ENCODE peak calls at places on chromosome 15, in six cellular contexts. K is left lung, Z is tibial artery, B is body of pancreas, Q is ascending aorta, C is spleen. D is an unnamed sample. For H3K4me1, the result is how much of the 10 kb centered on the place peaks cover.

GRCh38 chr15:89998141-89998661 is 2.9 kb upstream of the ZNF710 start:
- DNase-seq in K (no peak), Z (no peak), B (peak), Q (no peak), C (no peak), D (no peak)

GRCh38 chr15:31236184-31237041 is 90.2 kb upstream of the KLF13 start:
- DNase-seq in K (no peak), Z (peak), B (peak), Q (peak), C (peak), D (no peak)

GRCh38 chr15:26134812-26135211 is 271.7 kb upstream of the ATP10A start:
- DNase-seq in K (no peak), Z (no peak), B (no peak), Q (no peak), C (no peak), D (no peak)

GRCh38 chr15:34789326-34789725 is 6.0 kb downstream of the ACTC1 start:
- DNase-seq in K (no peak), Z (no peak), B (no peak), Q (no peak), C (no peak), D (no peak)

GRCh38 chr15:39919740-39920509 is at the start of gene GPR176:
- DNase-seq in K (peak), Z (peak), B (peak), Q (peak), C (peak), D (peak)

GRCh38 chr15:34609658-34610057 is 26.2 kb upstream of the GOLGA8B start:
- DNase-seq in K (no peak), Z (no peak), B (no peak), Q (no peak), C (no peak), D (no peak)

GRCh38 chr15:100891316-100892012 is 11.8 kb downstream of the ALDH1A3 start:
- DNase-seq in K (no peak), Z (no peak), B (no peak), Q (no peak), C (peak), D (no peak)

GRCh38 chr15:29911705-29912104 is 89.4 kb upstream of the TJP1 start:
- DNase-seq in K (no peak), Z (no peak), B (no peak), Q (no peak), C (no peak), D (no peak)

GRCh38 chr15:27844018-27844666 is 255.0 kb downstream of the OCA2 start:
- DNase-seq in K (no peak), Z (no peak), B (no peak), Q (no peak), C (no peak), D (no peak)

GRCh38 chr15:60255390-60255789 is 142.4 kb downstream of the ANXA2 start:
- DNase-seq in K (no peak), Z (no peak), B (no peak), Q (no peak), C (no peak), D (no peak)

GRCh38 chr15:26890451-26890850 is 23.6 kb downstream of the GABRA5 start:
- DNase-seq in K (no peak), Z (no peak), B (no peak), Q (no peak), C (no peak), D (no peak)

GRCh38 chr15:45921376-45921775 is 286.5 kb downstream of the SQOR start:
- DNase-seq in K (no peak), Z (no peak), B (peak), Q (no peak), C (no peak), D (no peak)

GRCh38 chr15:51093865-51094605 is 671 bp downstream of the TNFAIP8L3 start:
- DNase-seq in K (peak), Z (peak), B (peak), Q (no peak), C (peak), D (no peak)

GRCh38 chr15:94467034-94467433 is 235.7 kb downstream of the MCTP2 start:
- DNase-seq in K (no peak), Z (no peak), B (no peak), Q (no peak), C (no peak), D (no peak)

GRCh38 chr15:70121656-70122297 is 24.1 kb upstream of the TLE3 start:
- DNase-seq in K (no peak), Z (peak), B (peak), Q (no peak), C (no peak), D (no peak)

GRCh38 chr15:37095197-37095992 is 5.0 kb downstream of the MEIS2 start:
- DNase-seq in K (peak), Z (no peak), B (no peak), Q (no peak), C (peak), D (no peak)

GRCh38 chr15:99613887-99614642 is 48.3 kb downstream of the MEF2A start:
- DNase-seq in K (peak), Z (no peak), B (no peak), Q (no peak), C (no peak), D (no peak)

GRCh38 chr15:83559310-83559966 is 94.5 kb upstream of the ADAMTSL3 start:
- DNase-seq in K (no peak), Z (peak), B (peak), Q (no peak), C (no peak), D (no peak)

GRCh38 chr15:80936288-80937078 is 53.1 kb downstream of the MESD start:
- DNase-seq in K (no peak), Z (no peak), B (no peak), Q (no peak), C (peak), D (no peak)

GRCh38 chr15:58779554-58779953 is 8.5 kb downstream of the MINDY2 start:
- DNase-seq in K (no peak), Z (no peak), B (no peak), Q (no peak), C (no peak), D (no peak)

GRCh38 chr15:46786886-46787285 is 930.4 kb upstream of the SEMA6D start:
- DNase-seq in K (no peak), Z (no peak), B (peak), Q (no peak), C (no peak), D (no peak)

GRCh38 chr15:60798821-60799220 is 319.9 kb upstream of the ICE2 start:
- DNase-seq in K (no peak), Z (no peak), B (no peak), Q (no peak), C (no peak), D (no peak)

GRCh38 chr15:78216276-78217229 is 17.8 kb downstream of the ACSBG1 start:
- DNase-seq in K (no peak), Z (no peak), B (peak), Q (no peak), C (no peak), D (no peak)

GRCh38 chr15:66153549-66154415 is 99.8 kb downstream of the MEGF11 start:
- DNase-seq in K (no peak), Z (no peak), B (no peak), Q (no peak), C (no peak), D (no peak)

GRCh38 chr15:29670266-29670665 is 152.0 kb downstream of the TJP1 start:
- DNase-seq in K (no peak), Z (no peak), B (no peak), Q (no peak), C (no peak), D (no peak)

DNA sequence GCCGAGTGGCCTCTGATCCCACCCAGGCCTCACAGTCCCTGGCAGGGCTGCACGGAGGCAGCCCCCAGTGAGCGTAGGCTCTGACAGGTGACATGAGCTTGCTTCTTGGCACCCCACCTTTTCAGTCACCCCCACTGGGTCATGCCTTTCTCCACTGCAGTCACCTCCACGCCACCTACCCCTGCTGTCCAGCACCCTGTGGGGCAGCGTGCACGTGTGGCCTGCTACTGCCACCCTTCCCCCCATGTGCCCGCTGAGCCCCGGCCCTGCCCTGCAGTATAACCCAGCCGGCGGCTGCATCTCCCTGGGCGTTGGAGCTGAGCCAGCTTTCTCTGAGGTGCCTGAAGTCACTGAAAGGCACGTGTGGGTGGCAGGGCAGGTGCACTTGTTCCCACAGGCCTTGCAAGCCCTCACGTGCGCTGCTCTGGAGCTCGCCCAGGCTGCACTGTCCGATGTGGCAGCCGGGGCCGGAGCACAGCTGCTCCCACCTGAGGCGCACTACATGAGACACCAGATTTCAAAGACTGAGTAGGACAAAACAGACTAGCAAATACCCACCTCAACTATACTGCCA is 65.6 kb downstream of the NIPA2 start:
- DNase-seq in K (no peak), Z (no peak), B (peak), Q (no peak), C (peak), D (no peak)
- TF ChIP-seq CTCF in K (no peak), Z (no peak), B (no peak), Q (no peak), C (no peak), D (no peak)

GRCh38 chr15:88802991-88803240 is 320 bp upstream of the ACAN start:
- DNase-seq in K (no peak), Z (no peak), B (no peak), Q (no peak), C (no peak), D (no peak)

GRCh38 chr15:88805031-88805780 is 2.0 kb downstream of the ACAN start:
- DNase-seq in K (no peak), Z (no peak), B (peak), Q (no peak), C (no peak), D (no peak)

GRCh38 chr15:88804257-88804656 is 1.0 kb downstream of the ACAN start:
- DNase-seq in K (no peak), Z (no peak), B (no peak), Q (no peak), C (no peak), D (no peak)

GRCh38 chr15:88803241-88803919 is at the start of gene ACAN:
- DNase-seq in K (peak), Z (no peak), B (no peak), Q (no peak), C (no peak), D (no peak)

DNA sequence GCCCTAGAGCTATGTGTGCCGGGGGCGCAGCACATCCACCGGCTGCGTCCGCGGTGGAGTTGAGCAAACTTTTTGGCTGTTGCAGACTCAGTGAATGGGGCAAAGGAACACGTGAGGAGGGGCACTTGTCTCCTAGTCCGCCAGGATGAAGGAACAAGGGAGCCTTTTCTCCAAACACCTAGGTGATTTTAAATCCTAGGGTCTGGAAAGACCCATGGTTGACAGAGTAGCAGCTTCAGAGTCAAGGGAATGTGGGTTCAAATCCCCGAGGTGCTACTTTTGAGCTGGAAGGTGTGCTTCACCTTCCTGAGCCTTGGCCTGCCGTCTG is 648 bp downstream of the ACAN start:
- DNase-seq in K (no peak), Z (peak), B (no peak), Q (no peak), C (no peak), D (no peak)
- H3K4me3 ChIP-seq in K (no peak), Z (peak), B (no peak), Q (peak), C (peak), D (no peak)

GRCh38 chr15:64095795-64096485 is at the start of gene SNX1:
- DNase-seq in K (peak), Z (peak), B (peak), Q (peak), C (peak), D (peak)

GRCh38 chr15:64095431-64095794 is 369 bp upstream of the SNX1 start:
- DNase-seq in K (no peak), Z (no peak), B (no peak), Q (no peak), C (no peak), D (no peak)

GRCh38 chr15:64092864-64093626 is 593 bp downstream of the CIAO2A start:
- DNase-seq in K (no peak), Z (no peak), B (peak), Q (no peak), C (peak), D (peak)

GRCh38 chr15:64092075-64092820 is 1.4 kb downstream of the CIAO2A start:
- DNase-seq in K (no peak), Z (no peak), B (no peak), Q (no peak), C (no peak), D (no peak)

GRCh38 chr15:64093627-64094417 is at the start of gene CIAO2A:
- DNase-seq in K (peak), Z (peak), B (peak), Q (peak), C (peak), D (peak)
- H3K4me1 ChIP-seq in K (under half), Z (under half), B (half or more), Q (under half), C (half or more), D (under half)

DNA sequence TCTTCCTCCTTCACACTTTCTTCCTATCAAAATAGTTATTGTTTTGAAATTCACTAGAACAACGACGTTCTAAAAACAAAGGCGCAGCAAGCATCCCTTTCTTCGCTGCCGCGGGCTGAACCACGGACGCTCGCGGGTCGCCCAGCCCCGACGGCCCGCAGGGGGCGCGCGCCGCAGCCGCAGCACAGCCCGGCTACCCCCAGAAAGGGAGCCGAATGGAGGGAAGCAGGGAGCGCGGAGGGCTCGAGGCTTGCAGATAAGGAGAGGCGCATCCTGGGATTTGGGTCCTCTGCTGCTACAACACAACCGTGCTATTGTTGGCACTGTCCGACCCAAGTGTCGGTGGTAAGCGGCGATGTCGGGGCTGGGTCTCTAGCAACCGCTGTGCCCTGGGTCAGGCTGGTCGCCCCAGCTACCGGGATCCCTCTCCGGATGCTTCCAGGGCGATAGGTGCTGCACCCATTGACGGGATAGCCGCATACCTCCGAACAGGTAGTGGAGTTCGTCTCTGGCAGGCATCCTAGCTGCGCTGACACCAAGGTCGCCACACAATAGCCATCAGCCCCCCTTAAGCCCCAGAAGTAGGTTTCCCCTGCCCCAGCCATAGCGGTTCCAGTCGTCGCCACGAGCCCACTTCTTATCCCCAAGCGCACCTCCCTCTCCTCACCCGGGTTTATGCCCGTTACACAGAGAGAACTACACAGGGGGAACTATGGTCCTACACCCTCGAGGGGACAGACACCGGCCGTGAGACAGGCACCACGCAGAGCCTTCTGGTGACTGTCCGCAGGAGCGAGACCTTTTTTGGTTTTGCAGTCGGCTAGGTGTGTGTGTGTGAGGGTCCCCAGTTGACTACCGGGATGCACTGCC is 6.0 kb downstream of the ONECUT1 start:
- DNase-seq in K (peak), Z (no peak), B (peak), Q (no peak), C (peak), D (no peak)
- TF ChIP-seq CTCF in K (peak), Z (no peak), B (peak), Q (no peak), C (peak), D (peak)

GRCh38 chr15:95911570-95912279 is 418.8 kb upstream of the NR2F2 start:
- DNase-seq in K (no peak), Z (no peak), B (no peak), Q (no peak), C (no peak), D (no peak)
- H3K4me3 ChIP-seq in K (no peak), Z (no peak), B (no peak), Q (no peak), C (no peak), D (no peak)

GRCh38 chr15:68812069-68812468 is 8.6 kb downstream of the ANP32A start:
- DNase-seq in K (no peak), Z (no peak), B (no peak), Q (no peak), C (no peak), D (no peak)
- H3K4me1 ChIP-seq in K (under half), Z (under half), B (under half), Q (under half), C (half or more), D (half or more)

DNA sequence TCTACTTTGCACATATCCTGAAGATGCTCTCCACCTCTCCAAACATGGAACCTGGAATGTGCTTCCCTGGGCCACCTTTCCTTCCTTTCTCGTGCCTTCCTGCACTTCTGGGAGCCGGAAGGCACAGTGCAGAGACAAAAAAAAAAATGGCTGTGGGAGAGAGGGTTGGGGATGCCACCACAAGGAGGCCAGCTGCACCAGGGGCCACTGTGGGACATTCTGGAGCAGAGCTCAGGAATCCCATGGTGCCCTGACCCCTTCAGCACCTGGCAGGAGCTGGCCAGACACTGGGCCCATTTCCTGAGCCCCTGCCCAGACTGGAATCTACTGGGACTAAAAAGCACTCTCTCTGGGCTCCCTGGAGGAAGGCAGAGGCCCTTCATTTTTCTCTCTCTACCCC is 7.9 kb upstream of the BCL2L10 start:
- DNase-seq in K (no peak), Z (no peak), B (no peak), Q (no peak), C (no peak), D (no peak)
- TF ChIP-seq CTCF in K (no peak), Z (no peak), B (no peak), Q (no peak), C (no peak), D (no peak)

GRCh38 chr15:41881550-41881924 is 12.3 kb downstream of the SPTBN5 start:
- DNase-seq in K (no peak), Z (no peak), B (no peak), Q (no peak), C (no peak), D (no peak)
- H3K4me3 ChIP-seq in K (no peak), Z (no peak), B (no peak), Q (peak), C (peak), D (no peak)

D was measured in CD8-positive, alpha-beta T cell.